ENCODE peak calls at places on chromosomes 4 and X, in five cellular contexts. One of them, this sample, is unnamed.
A peak's percentile ranks its signal among the peaks of the same experiment; 100 is the strongest.

GRCh38 chr4:70701271-70701670 is 12.9 kb downstream of the UTP3 start:
- DNase-seq in gastrocnemius medialis: no peak
- DNase-seq in endodermal cell: no peak
- DNase-seq in psoas muscle: no peak
- DNase-seq in small intestine: no peak
- DNase-seq in this sample: no peak

GRCh38 chr4:151600432-151600831 is 160.4 kb downstream of the GATB start:
- DNase-seq in gastrocnemius medialis: no peak
- DNase-seq in endodermal cell: no peak
- DNase-seq in psoas muscle: no peak
- DNase-seq in small intestine: no peak
- DNase-seq in this sample: no peak

GRCh38 chr4:100450449-100450848 is 67.4 kb downstream of the EMCN start:
- DNase-seq in gastrocnemius medialis: no peak
- DNase-seq in endodermal cell: no peak
- DNase-seq in psoas muscle: no peak
- DNase-seq in small intestine: no peak
- DNase-seq in this sample: no peak

GRCh38 chrX:106415276-106415895 is 196.4 kb upstream of the RADX start:
- DNase-seq in gastrocnemius medialis: no peak
- DNase-seq in endodermal cell: peak; percentile 50
- DNase-seq in psoas muscle: no peak
- DNase-seq in small intestine: peak; percentile 38
- DNase-seq in this sample: no peak

GRCh38 chr4:17468638-17469221 is 43.2 kb downstream of the QDPR start:
- DNase-seq in gastrocnemius medialis: no peak
- DNase-seq in endodermal cell: peak; percentile 64
- DNase-seq in psoas muscle: no peak
- DNase-seq in small intestine: peak; percentile 12
- DNase-seq in this sample: no peak

GRCh38 chrX:131792356-131792749 is 230.7 kb upstream of the STK26 start:
- DNase-seq in gastrocnemius medialis: no peak
- DNase-seq in endodermal cell: no peak
- DNase-seq in psoas muscle: peak; percentile 91
- DNase-seq in small intestine: no peak
- DNase-seq in this sample: no peak

GRCh38 chr4:122117743-122118142 is 34.4 kb upstream of the BLTP1 start:
- DNase-seq in gastrocnemius medialis: no peak
- DNase-seq in endodermal cell: no peak
- DNase-seq in psoas muscle: no peak
- DNase-seq in small intestine: no peak
- DNase-seq in this sample: peak; percentile 69

GRCh38 chr4:103074598-103075434 is 1.7 kb downstream of the SLC9B2 start:
- DNase-seq in gastrocnemius medialis: no peak
- DNase-seq in endodermal cell: no peak
- DNase-seq in psoas muscle: no peak
- DNase-seq in small intestine: no peak
- DNase-seq in this sample: no peak

GRCh38 chr4:124018383-124019317 is 622.1 kb downstream of the SPRY1 start:
- DNase-seq in gastrocnemius medialis: peak; percentile 43
- DNase-seq in endodermal cell: peak; percentile 42
- DNase-seq in psoas muscle: peak; percentile 76
- DNase-seq in small intestine: peak; percentile 4
- DNase-seq in this sample: peak; percentile 0

GRCh38 chr4:182938213-182938645 is 21.0 kb upstream of the DCTD start:
- DNase-seq in gastrocnemius medialis: peak; percentile 15
- DNase-seq in endodermal cell: peak; percentile 96
- DNase-seq in psoas muscle: peak; percentile 78
- DNase-seq in small intestine: peak; percentile 64
- DNase-seq in this sample: peak; percentile 61

GRCh38 chr4:168509786-168510185 is 12.9 kb downstream of the PALLD start:
- DNase-seq in gastrocnemius medialis: no peak
- DNase-seq in endodermal cell: no peak
- DNase-seq in psoas muscle: no peak
- DNase-seq in small intestine: no peak
- DNase-seq in this sample: no peak

GRCh38 chr4:184216436-184217004 is 1.2 kb downstream of the ENPP6 start:
- DNase-seq in gastrocnemius medialis: no peak
- DNase-seq in endodermal cell: no peak
- DNase-seq in psoas muscle: no peak
- DNase-seq in small intestine: no peak
- DNase-seq in this sample: no peak

GRCh38 chr4:139568206-139568969 is 12.4 kb upstream of the SETD7 start:
- DNase-seq in gastrocnemius medialis: no peak
- DNase-seq in endodermal cell: peak; percentile 76
- DNase-seq in psoas muscle: no peak
- DNase-seq in small intestine: no peak
- DNase-seq in this sample: no peak

GRCh38 chrX:19904778-19905367 is 17.5 kb upstream of the SH3KBP1 start:
- DNase-seq in gastrocnemius medialis: no peak
- DNase-seq in endodermal cell: no peak
- DNase-seq in psoas muscle: no peak
- DNase-seq in small intestine: peak; percentile 50
- DNase-seq in this sample: peak; percentile 5

GRCh38 chr4:74157116-74157742 is 689 bp upstream of the MTHFD2L start:
- DNase-seq in gastrocnemius medialis: no peak
- DNase-seq in endodermal cell: no peak
- DNase-seq in psoas muscle: no peak
- DNase-seq in small intestine: no peak
- DNase-seq in this sample: no peak

GRCh38 chrX:67724359-67725110 is 180.7 kb downstream of the AR start:
- DNase-seq in gastrocnemius medialis: no peak
- DNase-seq in endodermal cell: no peak
- DNase-seq in psoas muscle: peak; percentile 55
- DNase-seq in small intestine: no peak
- DNase-seq in this sample: peak; percentile 17

GRCh38 chr4:128468485-128468989 is 180.9 kb upstream of the PGRMC2 start:
- DNase-seq in gastrocnemius medialis: peak; percentile 77
- DNase-seq in endodermal cell: no peak
- DNase-seq in psoas muscle: no peak
- DNase-seq in small intestine: peak; percentile 93
- DNase-seq in this sample: peak; percentile 74

GRCh38 chr4:10102193-10102980 is 14.2 kb downstream of the WDR1 start:
- DNase-seq in gastrocnemius medialis: peak; percentile 55
- DNase-seq in endodermal cell: no peak
- DNase-seq in psoas muscle: no peak
- DNase-seq in small intestine: no peak
- DNase-seq in this sample: peak; percentile 17

GRCh38 chr4:98150092-98150761 is 7.0 kb upstream of the STPG2 start:
- DNase-seq in gastrocnemius medialis: no peak
- DNase-seq in endodermal cell: no peak
- DNase-seq in psoas muscle: no peak
- DNase-seq in small intestine: no peak
- DNase-seq in this sample: no peak

GRCh38 chr4:187432310-187432709 is 563.3 kb upstream of the ZFP42 start:
- DNase-seq in gastrocnemius medialis: no peak
- DNase-seq in endodermal cell: no peak
- DNase-seq in psoas muscle: no peak
- DNase-seq in small intestine: no peak
- DNase-seq in this sample: no peak

GRCh38 chrX:53047228-53047627 is 1.4 kb upstream of the GPR173 start:
- DNase-seq in gastrocnemius medialis: no peak
- DNase-seq in endodermal cell: peak; percentile 46
- DNase-seq in psoas muscle: no peak
- DNase-seq in small intestine: no peak
- DNase-seq in this sample: peak; percentile 5

GRCh38 chr4:159390648-159391047 is 287.8 kb downstream of the RAPGEF2 start:
- DNase-seq in gastrocnemius medialis: no peak
- DNase-seq in endodermal cell: no peak
- DNase-seq in psoas muscle: no peak
- DNase-seq in small intestine: no peak
- DNase-seq in this sample: peak; percentile 70

GRCh38 chr4:82431026-82431745 is 796 bp downstream of the ENOPH1 start:
- DNase-seq in gastrocnemius medialis: no peak
- DNase-seq in endodermal cell: peak; percentile 75
- DNase-seq in psoas muscle: no peak
- DNase-seq in small intestine: peak; percentile 65
- DNase-seq in this sample: peak; percentile 20

GRCh38 chr4:7764466-7764865 is 175.2 kb downstream of the AFAP1 start:
- DNase-seq in gastrocnemius medialis: no peak
- DNase-seq in endodermal cell: no peak
- DNase-seq in psoas muscle: peak; percentile 18
- DNase-seq in small intestine: no peak
- DNase-seq in this sample: no peak

GRCh38 chr4:30802622-30803323 is 82.6 kb downstream of the PCDH7 start:
- DNase-seq in gastrocnemius medialis: peak; percentile 2
- DNase-seq in endodermal cell: no peak
- DNase-seq in psoas muscle: no peak
- DNase-seq in small intestine: no peak
- DNase-seq in this sample: peak; percentile 14

GRCh38 chrX:110045421-110045820 is 42.5 kb downstream of the TMEM164 start:
- DNase-seq in gastrocnemius medialis: no peak
- DNase-seq in endodermal cell: no peak
- DNase-seq in psoas muscle: no peak
- DNase-seq in small intestine: no peak
- DNase-seq in this sample: no peak
- H3K36me3 ChIP-seq in gastrocnemius medialis: no peaks in the 10 kb centered on the region
- H3K36me3 ChIP-seq in endodermal cell: no peaks in the 10 kb centered on the region
- H3K36me3 ChIP-seq in psoas muscle: no peaks in the 10 kb centered on the region
- H3K36me3 ChIP-seq in small intestine: no peaks in the 10 kb centered on the region
- H3K36me3 ChIP-seq in this sample: no peaks in the 10 kb centered on the region

GRCh38 chrX:132877954-132878536 is 80.4 kb downstream of the HS6ST2 start:
- DNase-seq in gastrocnemius medialis: no peak
- DNase-seq in endodermal cell: peak; percentile 67
- DNase-seq in psoas muscle: no peak
- DNase-seq in small intestine: no peak
- DNase-seq in this sample: no peak

GRCh38 chrX:132876933-132877332 is 81.5 kb downstream of the HS6ST2 start:
- DNase-seq in gastrocnemius medialis: no peak
- DNase-seq in endodermal cell: no peak
- DNase-seq in psoas muscle: no peak
- DNase-seq in small intestine: no peak
- DNase-seq in this sample: no peak

GRCh38 chrX:132876509-132876837 is 82.0 kb downstream of the HS6ST2 start:
- DNase-seq in gastrocnemius medialis: no peak
- DNase-seq in endodermal cell: peak; percentile 79
- DNase-seq in psoas muscle: no peak
- DNase-seq in small intestine: no peak
- DNase-seq in this sample: peak; percentile 6

GRCh38 chrX:132875705-132876508 is 82.5 kb downstream of the HS6ST2 start:
- DNase-seq in gastrocnemius medialis: no peak
- DNase-seq in endodermal cell: peak; percentile 51
- DNase-seq in psoas muscle: no peak
- DNase-seq in small intestine: no peak
- DNase-seq in this sample: no peak
- H3K4me3 ChIP-seq in gastrocnemius medialis: no peak overlapping the region
- H3K4me3 ChIP-seq in endodermal cell: peak overlapping the region; percentile 49
- H3K4me3 ChIP-seq in psoas muscle: no peak overlapping the region
- H3K4me3 ChIP-seq in small intestine: no peak overlapping the region
- H3K4me3 ChIP-seq in this sample: no peak overlapping the region

DNA sequence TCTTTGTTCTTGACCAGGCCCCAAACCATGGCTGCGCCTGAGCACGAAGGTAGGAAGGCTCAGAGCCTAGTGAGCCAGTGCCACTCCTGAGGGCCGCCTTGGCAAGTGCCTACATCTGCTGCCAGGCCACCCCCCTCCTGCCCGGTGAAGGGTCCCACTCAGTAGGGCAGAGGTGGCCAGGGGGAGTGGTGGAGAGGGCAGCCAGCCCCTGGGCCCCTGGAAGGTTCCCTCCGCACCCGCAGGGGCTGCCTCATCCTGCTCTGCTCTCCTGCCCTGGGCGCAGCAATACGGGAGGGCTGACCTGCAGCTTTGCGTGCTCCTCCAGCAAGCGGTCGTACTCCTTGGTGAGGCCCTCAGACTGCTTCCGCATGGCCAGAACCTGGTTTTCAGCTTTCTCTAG is 14.0 kb downstream of the SLC6A8 start:
- DNase-seq in gastrocnemius medialis: no peak
- DNase-seq in endodermal cell: no peak
- DNase-seq in psoas muscle: peak; percentile 32
- DNase-seq in small intestine: no peak
- DNase-seq in this sample: no peak
- H3K36me3 ChIP-seq in gastrocnemius medialis: no peaks in the 10 kb centered on the region
- H3K36me3 ChIP-seq in endodermal cell: peaks cover 3% of the 10 kb centered on the region
- H3K36me3 ChIP-seq in psoas muscle: peaks cover 2% of the 10 kb centered on the region
- H3K36me3 ChIP-seq in small intestine: no peaks in the 10 kb centered on the region
- H3K36me3 ChIP-seq in this sample: no peaks in the 10 kb centered on the region

GRCh38 chr4:148373093-148373492 is 69.1 kb downstream of the NR3C2 start:
- DNase-seq in gastrocnemius medialis: no peak
- DNase-seq in endodermal cell: no peak
- DNase-seq in psoas muscle: no peak
- DNase-seq in small intestine: no peak
- DNase-seq in this sample: no peak

GRCh38 chr4:148376151-148376550 is 66.1 kb downstream of the NR3C2 start:
- DNase-seq in gastrocnemius medialis: no peak
- DNase-seq in endodermal cell: no peak
- DNase-seq in psoas muscle: no peak
- DNase-seq in small intestine: peak; percentile 83
- DNase-seq in this sample: peak; percentile 12

GRCh38 chr4:148369919-148370318 is 72.3 kb downstream of the NR3C2 start:
- DNase-seq in gastrocnemius medialis: no peak
- DNase-seq in endodermal cell: no peak
- DNase-seq in psoas muscle: no peak
- DNase-seq in small intestine: no peak
- DNase-seq in this sample: no peak

DNA sequence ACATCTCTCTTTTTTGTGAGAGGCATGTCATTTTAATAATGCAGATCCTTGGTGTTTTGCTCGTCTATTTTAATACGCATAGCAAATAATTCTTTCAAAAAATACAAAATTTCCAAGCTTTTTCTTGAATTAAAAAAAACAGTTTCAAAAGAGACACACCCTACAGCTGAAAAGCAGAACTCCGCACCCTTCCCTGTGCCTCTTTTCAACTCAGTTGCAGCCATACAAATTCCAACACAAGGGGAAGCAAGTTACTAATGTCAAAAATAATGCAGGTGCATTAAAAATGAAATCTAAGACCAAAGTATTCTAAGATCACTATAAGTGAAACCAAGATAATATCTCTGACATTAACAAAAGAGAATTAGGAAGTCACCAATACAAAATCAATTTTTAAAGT is 66.6 kb downstream of the NR3C2 start:
- DNase-seq in gastrocnemius medialis: no peak
- DNase-seq in endodermal cell: no peak
- DNase-seq in psoas muscle: no peak
- DNase-seq in small intestine: no peak
- DNase-seq in this sample: no peak
- H3K4me3 ChIP-seq in gastrocnemius medialis: peak overlapping the region; percentile 49
- H3K4me3 ChIP-seq in endodermal cell: no peak overlapping the region
- H3K4me3 ChIP-seq in psoas muscle: peak overlapping the region; percentile 64
- H3K4me3 ChIP-seq in small intestine: no peak overlapping the region
- H3K4me3 ChIP-seq in this sample: no peak overlapping the region

GRCh38 chr4:25827373-25827772 is 35.4 kb downstream of the SEL1L3 start:
- DNase-seq in gastrocnemius medialis: no peak
- DNase-seq in endodermal cell: no peak
- DNase-seq in psoas muscle: peak; percentile 63
- DNase-seq in small intestine: peak; percentile 29
- DNase-seq in this sample: no peak
- H3K36me3 ChIP-seq in gastrocnemius medialis: no peaks in the 10 kb centered on the region
- H3K36me3 ChIP-seq in endodermal cell: no peaks in the 10 kb centered on the region
- H3K36me3 ChIP-seq in psoas muscle: no peaks in the 10 kb centered on the region
- H3K36me3 ChIP-seq in small intestine: peaks cover 8% of the 10 kb centered on the region
- H3K36me3 ChIP-seq in this sample: no peaks in the 10 kb centered on the region